ENCODE peak calls at places on chromosomes 7 and 10, in six cellular contexts. One of them, this sample, is unnamed.

GRCh38 chr7:47540053-47540386 is 41.9 kb downstream of the TNS3 start:
- DNase-seq in NB4: no peak
- DNase-seq in MCF 10A: no peak
- DNase-seq in activated CD4-positive, alpha-beta T cell treated with anti-CD3 and anti-CD28 coated beads, Interleukin-2, amount 50 U/mL, for 1 hour: no peak
- DNase-seq in EL: no peak
- DNase-seq in colonic mucosa: no peak
- DNase-seq in this sample: no peak

GRCh38 chr10:102815790-102816549 is 21.2 kb downstream of the CYP17A1 start:
- DNase-seq in NB4: peak; percentile 51
- DNase-seq in MCF 10A: no peak
- DNase-seq in activated CD4-positive, alpha-beta T cell treated with anti-CD3 and anti-CD28 coated beads, Interleukin-2, amount 50 U/mL, for 1 hour: no peak
- DNase-seq in EL: peak; percentile 75
- DNase-seq in colonic mucosa: no peak
- DNase-seq in this sample: peak; percentile 93

GRCh38 chr10:132468201-132468600 is 69.4 kb upstream of the INPP5A start:
- DNase-seq in NB4: no peak
- DNase-seq in MCF 10A: no peak
- DNase-seq in activated CD4-positive, alpha-beta T cell treated with anti-CD3 and anti-CD28 coated beads, Interleukin-2, amount 50 U/mL, for 1 hour: no peak
- DNase-seq in EL: no peak
- DNase-seq in colonic mucosa: no peak
- DNase-seq in this sample: no peak

GRCh38 chr7:47535033-47535703 is 46.7 kb downstream of the TNS3 start:
- DNase-seq in NB4: no peak
- DNase-seq in MCF 10A: no peak
- DNase-seq in activated CD4-positive, alpha-beta T cell treated with anti-CD3 and anti-CD28 coated beads, Interleukin-2, amount 50 U/mL, for 1 hour: no peak
- DNase-seq in EL: no peak
- DNase-seq in colonic mucosa: no peak
- DNase-seq in this sample: peak; percentile 22

GRCh38 chr7:156002362-156003001 is 190.2 kb upstream of the SHH start:
- DNase-seq in NB4: peak; percentile 20
- DNase-seq in MCF 10A: no peak
- DNase-seq in activated CD4-positive, alpha-beta T cell treated with anti-CD3 and anti-CD28 coated beads, Interleukin-2, amount 50 U/mL, for 1 hour: no peak
- DNase-seq in EL: no peak
- DNase-seq in colonic mucosa: no peak
- DNase-seq in this sample: no peak

GRCh38 chr10:101763141-101763540 is 12.8 kb downstream of the FGF8 start:
- DNase-seq in NB4: no peak
- DNase-seq in MCF 10A: no peak
- DNase-seq in activated CD4-positive, alpha-beta T cell treated with anti-CD3 and anti-CD28 coated beads, Interleukin-2, amount 50 U/mL, for 1 hour: no peak
- DNase-seq in EL: no peak
- DNase-seq in colonic mucosa: no peak
- DNase-seq in this sample: no peak

GRCh38 chr10:122173337-122173736 is 97.8 kb upstream of the BTBD16 start:
- DNase-seq in NB4: no peak
- DNase-seq in MCF 10A: no peak
- DNase-seq in activated CD4-positive, alpha-beta T cell treated with anti-CD3 and anti-CD28 coated beads, Interleukin-2, amount 50 U/mL, for 1 hour: no peak
- DNase-seq in EL: no peak
- DNase-seq in colonic mucosa: no peak
- DNase-seq in this sample: no peak

GRCh38 chr10:77899080-77899477 is 27.5 kb downstream of the DLG5 start:
- DNase-seq in NB4: no peak
- DNase-seq in MCF 10A: peak; percentile 97
- DNase-seq in activated CD4-positive, alpha-beta T cell treated with anti-CD3 and anti-CD28 coated beads, Interleukin-2, amount 50 U/mL, for 1 hour: no peak
- DNase-seq in EL: peak; percentile 92
- DNase-seq in colonic mucosa: peak; percentile 91
- DNase-seq in this sample: peak; percentile 53

GRCh38 chr10:43026039-43026973 is 50.6 kb upstream of the RET start:
- DNase-seq in NB4: no peak
- DNase-seq in MCF 10A: peak; percentile 30
- DNase-seq in activated CD4-positive, alpha-beta T cell treated with anti-CD3 and anti-CD28 coated beads, Interleukin-2, amount 50 U/mL, for 1 hour: no peak
- DNase-seq in EL: peak; percentile 13
- DNase-seq in colonic mucosa: no peak
- DNase-seq in this sample: no peak

GRCh38 chr7:143375298-143376034 is 5.7 kb upstream of the ZYX start:
- DNase-seq in NB4: peak; percentile 98
- DNase-seq in MCF 10A: no peak
- DNase-seq in activated CD4-positive, alpha-beta T cell treated with anti-CD3 and anti-CD28 coated beads, Interleukin-2, amount 50 U/mL, for 1 hour: no peak
- DNase-seq in EL: no peak
- DNase-seq in colonic mucosa: no peak
- DNase-seq in this sample: no peak

GRCh38 chr10:110176626-110177025 is 30.8 kb upstream of the MXI1 start:
- DNase-seq in NB4: no peak
- DNase-seq in MCF 10A: no peak
- DNase-seq in activated CD4-positive, alpha-beta T cell treated with anti-CD3 and anti-CD28 coated beads, Interleukin-2, amount 50 U/mL, for 1 hour: no peak
- DNase-seq in EL: no peak
- DNase-seq in colonic mucosa: no peak
- DNase-seq in this sample: no peak

GRCh38 chr10:86300931-86301330 is 65.7 kb downstream of the GRID1 start:
- DNase-seq in NB4: no peak
- DNase-seq in MCF 10A: no peak
- DNase-seq in activated CD4-positive, alpha-beta T cell treated with anti-CD3 and anti-CD28 coated beads, Interleukin-2, amount 50 U/mL, for 1 hour: no peak
- DNase-seq in EL: no peak
- DNase-seq in colonic mucosa: no peak
- DNase-seq in this sample: no peak

GRCh38 chr10:43854042-43854441 is 205.4 kb upstream of the ZNF32 start:
- DNase-seq in NB4: no peak
- DNase-seq in MCF 10A: peak; percentile 53
- DNase-seq in activated CD4-positive, alpha-beta T cell treated with anti-CD3 and anti-CD28 coated beads, Interleukin-2, amount 50 U/mL, for 1 hour: no peak
- DNase-seq in EL: peak; percentile 96
- DNase-seq in colonic mucosa: no peak
- DNase-seq in this sample: peak; percentile 48

This sample was measured in astrocyte of the spinal cord.